ENCODE peak calls at places on chromosome 19, in four cellular contexts. E is midbrain, B is H54, U is ovary. G is an unnamed sample.
A peak's percentile ranks its signal among the peaks of the same experiment; 100 is the strongest.

GRCh38 chr19:35248310-35249145 is at the start of gene LSR:
- DNase-seq in B (no peak), E (no peak), U (peak; percentile 46), G (peak; percentile 97)

GRCh38 chr19:18291019-18291524 is 9.7 kb upstream of the JUND start:
- DNase-seq in U (peak; percentile 79), B (no peak), E (no peak), G (no peak)

GRCh38 chr19:57355916-57356315 is 4.8 kb downstream of the ZNF304 start:
- DNase-seq in U (no peak), B (no peak), E (no peak), G (no peak)

GRCh38 chr19:18846862-18847515 is 15.2 kb downstream of the UPF1 start:
- DNase-seq in U (peak; percentile 88), E (peak; percentile 80), B (peak; percentile 84), G (no peak)

GRCh38 chr19:38537071-38537847 is 80.5 kb downstream of the MAP4K1 start:
- DNase-seq in E (no peak), U (no peak), B (no peak), G (no peak)

GRCh38 chr19:58409010-58409790 is 751 bp downstream of the ZNF584 start:
- DNase-seq in B (no peak), E (peak; percentile 5), U (peak; percentile 62), G (no peak)

GRCh38 chr19:38891791-38892190 is 7.6 kb downstream of the SIRT2 start:
- DNase-seq in B (no peak), E (peak; percentile 48), U (no peak), G (no peak)

GRCh38 chr19:33690461-33691427 is 69.0 kb downstream of the CHST8 start:
- DNase-seq in B (no peak), U (no peak), E (no peak), G (no peak)

GRCh38 chr19:12448808-12449207 is 8.0 kb upstream of the ZNF443 start:
- DNase-seq in E (no peak), U (no peak), B (no peak), G (no peak)

GRCh38 chr19:18373892-18374629 is 11.9 kb upstream of the GDF15 start:
- DNase-seq in B (peak; percentile 97), U (peak; percentile 95), E (peak; percentile 34), G (peak; percentile 92)

GRCh38 chr19:47885067-47885463 is 1.1 kb downstream of the SULT2A1 start:
- DNase-seq in E (no peak), U (no peak), B (no peak), G (no peak)

GRCh38 chr19:48673436-48674100 is 751 bp upstream of the NTN5 start:
- DNase-seq in E (no peak), U (no peak), B (no peak), G (no peak)

GRCh38 chr19:46644720-46645119 is 8.7 kb upstream of the GNG8 start:
- DNase-seq in U (no peak), E (no peak), B (no peak), G (no peak)

GRCh38 chr19:2114218-2114617 is 17.5 kb downstream of the IZUMO4 start:
- DNase-seq in B (no peak), U (no peak), E (no peak), G (no peak)

G was measured in GM12892.